ENCODE peak calls at places on chromosome 11, in seven cellular contexts. T is lower leg skin, H is cardiac fibroblast, L is AG09319, B is fibroblast of mammary gland, A is substantia nigra, F is anterior cingulate cortex. D is an unnamed sample.

GRCh38 chr11:117820516-117820915 is 4.0 kb downstream of the FXYD2 start:
- DNase-seq in A (no peak), F (no peak), H (no peak), T (no peak), L (no peak), B (no peak), D (no peak)

GRCh38 chr11:122042981-122043380 is 73.0 kb downstream of the BLID start:
- DNase-seq in H (no peak), F (no peak), A (no peak), L (no peak), B (no peak), T (no peak), D (peak)

GRCh38 chr11:7572001-7572712 is 58.4 kb downstream of the PPFIBP2 start:
- DNase-seq in L (no peak), H (peak), T (no peak), F (no peak), A (no peak), B (no peak), D (peak)

GRCh38 chr11:12066056-12066798 is 44.2 kb upstream of the MICAL2 start:
- DNase-seq in A (no peak), F (no peak), T (peak), H (peak), B (peak), L (no peak), D (peak)

GRCh38 chr11:102010776-102011500 is 36.3 kb upstream of the CFAP300 start:
- DNase-seq in F (no peak), L (peak), H (peak), A (no peak), B (peak), T (peak), D (peak)

GRCh38 chr11:862028-862703 is 19.5 kb downstream of the TSPAN4 start:
- DNase-seq in B (no peak), H (no peak), T (no peak), L (no peak), A (peak), F (no peak), D (no peak)

GRCh38 chr11:1229471-1230120 is 6.7 kb downstream of the MUC5B start:
- DNase-seq in B (no peak), F (no peak), T (no peak), H (no peak), L (no peak), A (no peak), D (no peak)

GRCh38 chr11:119155733-119156492 is 7.1 kb downstream of the ABCG4 start:
- DNase-seq in B (peak), H (no peak), F (no peak), L (no peak), T (no peak), A (no peak), D (no peak)

GRCh38 chr11:61922539-61922938 is 5.2 kb upstream of the RAB3IL1 start:
- DNase-seq in A (no peak), B (peak), T (peak), F (no peak), L (peak), H (peak), D (peak)

GRCh38 chr11:134485316-134485715 is 73.3 kb upstream of the B3GAT1 start:
- DNase-seq in B (no peak), F (no peak), H (no peak), L (no peak), T (no peak), A (no peak), D (no peak)

GRCh38 chr11:129308241-129308865 is 67.3 kb upstream of the BARX2 start:
- DNase-seq in F (no peak), A (no peak), T (no peak), H (no peak), B (no peak), L (no peak), D (no peak)

GRCh38 chr11:84232511-84232910 is 946.3 kb upstream of the CCDC90B start:
- DNase-seq in A (no peak), B (no peak), F (no peak), H (no peak), T (no peak), L (no peak), D (no peak)

GRCh38 chr11:9455722-9456121 is 5.1 kb upstream of the ZNF143 start:
- DNase-seq in H (no peak), T (no peak), F (no peak), A (no peak), L (no peak), B (no peak), D (no peak)

GRCh38 chr11:79353706-79354105 is 87.1 kb downstream of the TENM4 start:
- DNase-seq in H (no peak), B (peak), L (no peak), F (no peak), T (no peak), A (no peak), D (peak)

GRCh38 chr11:97979741-97980140 is 1041.0 kb upstream of the CNTN5 start:
- DNase-seq in H (peak), A (no peak), F (no peak), L (no peak), T (no peak), B (no peak), D (no peak)

GRCh38 chr11:113373306-113373705 is 14.3 kb upstream of the ANKK1 start:
- DNase-seq in T (no peak), F (no peak), B (peak), H (peak), A (no peak), L (no peak), D (peak)

GRCh38 chr11:66159585-66159984 is 89.5 kb downstream of the PACS1 start:
- DNase-seq in A (peak), H (no peak), L (no peak), F (no peak), B (no peak), T (no peak), D (no peak)

GRCh38 chr11:92920295-92920694 is 49.2 kb upstream of the MTNR1B start:
- DNase-seq in L (no peak), H (no peak), T (no peak), B (no peak), A (no peak), F (no peak), D (no peak)

GRCh38 chr11:31940396-31941037 is 129.4 kb upstream of the PAX6 start:
- DNase-seq in L (no peak), F (no peak), A (peak), B (peak), H (peak), T (no peak), D (peak)

GRCh38 chr11:125358254-125358840 is 137.7 kb downstream of the FEZ1 start:
- DNase-seq in F (no peak), T (no peak), L (no peak), H (peak), B (peak), A (no peak), D (peak)

D was measured in IMR-90.